ENCODE peak calls at places on chromosomes 2 and 18, in six cellular contexts. One of them, this sample, is unnamed.

GRCh38 chr18:79611040-79611681 is 68.4 kb upstream of the CTDP1 start:
- DNase-seq in Peyer's patch: no peak
- DNase-seq in tibial nerve: no peak
- DNase-seq in left ventricle myocardium inferior: peak
- DNase-seq in fibroblast of lung: peak
- DNase-seq in right lobe of liver: peak
- DNase-seq in this sample: peak

GRCh38 chr18:63505566-63506335 is 29.0 kb downstream of the SERPINB5 start:
- DNase-seq in Peyer's patch: no peak
- DNase-seq in tibial nerve: no peak
- DNase-seq in left ventricle myocardium inferior: no peak
- DNase-seq in fibroblast of lung: peak
- DNase-seq in right lobe of liver: no peak
- DNase-seq in this sample: no peak

GRCh38 chr2:178796079-178796677 is 11.0 kb downstream of the TTN start:
- DNase-seq in Peyer's patch: no peak
- DNase-seq in tibial nerve: no peak
- DNase-seq in left ventricle myocardium inferior: no peak
- DNase-seq in fibroblast of lung: peak
- DNase-seq in right lobe of liver: no peak
- DNase-seq in this sample: no peak

GRCh38 chr2:230956827-230957755 is 32.0 kb upstream of the GPR55 start:
- DNase-seq in Peyer's patch: peak
- DNase-seq in tibial nerve: no peak
- DNase-seq in left ventricle myocardium inferior: peak
- DNase-seq in fibroblast of lung: peak
- DNase-seq in right lobe of liver: no peak
- DNase-seq in this sample: no peak

GRCh38 chr2:159653962-159654361 is 37.6 kb upstream of the BAZ2B start:
- DNase-seq in Peyer's patch: no peak
- DNase-seq in tibial nerve: no peak
- DNase-seq in left ventricle myocardium inferior: no peak
- DNase-seq in fibroblast of lung: no peak
- DNase-seq in right lobe of liver: no peak
- DNase-seq in this sample: no peak

GRCh38 chr2:70508711-70509462 is 44.7 kb downstream of the TGFA start:
- DNase-seq in Peyer's patch: no peak
- DNase-seq in tibial nerve: no peak
- DNase-seq in left ventricle myocardium inferior: no peak
- DNase-seq in fibroblast of lung: no peak
- DNase-seq in right lobe of liver: no peak
- DNase-seq in this sample: no peak

GRCh38 chr2:15828576-15828975 is 111.8 kb upstream of the MYCN start:
- DNase-seq in Peyer's patch: no peak
- DNase-seq in tibial nerve: no peak
- DNase-seq in left ventricle myocardium inferior: no peak
- DNase-seq in fibroblast of lung: no peak
- DNase-seq in right lobe of liver: no peak
- DNase-seq in this sample: no peak

GRCh38 chr18:5746844-5747243 is 148.5 kb downstream of the TMEM200C start:
- DNase-seq in Peyer's patch: no peak
- DNase-seq in tibial nerve: no peak
- DNase-seq in left ventricle myocardium inferior: no peak
- DNase-seq in fibroblast of lung: no peak
- DNase-seq in right lobe of liver: no peak
- DNase-seq in this sample: no peak

GRCh38 chr2:79638943-79639342 is 126.1 kb downstream of the CTNNA2 start:
- DNase-seq in Peyer's patch: no peak
- DNase-seq in tibial nerve: no peak
- DNase-seq in left ventricle myocardium inferior: no peak
- DNase-seq in fibroblast of lung: no peak
- DNase-seq in right lobe of liver: no peak
- DNase-seq in this sample: no peak

GRCh38 chr2:55158111-55158814 is 73.8 kb downstream of the CLHC1 start:
- DNase-seq in Peyer's patch: no peak
- DNase-seq in tibial nerve: no peak
- DNase-seq in left ventricle myocardium inferior: no peak
- DNase-seq in fibroblast of lung: no peak
- DNase-seq in right lobe of liver: no peak
- DNase-seq in this sample: no peak

GRCh38 chr2:238601433-238602222 is 174.9 kb downstream of the ASB1 start:
- DNase-seq in Peyer's patch: no peak
- DNase-seq in tibial nerve: no peak
- DNase-seq in left ventricle myocardium inferior: no peak
- DNase-seq in fibroblast of lung: peak
- DNase-seq in right lobe of liver: no peak
- DNase-seq in this sample: no peak

GRCh38 chr2:223055836-223056235 is 3.8 kb downstream of the KCNE4 start:
- DNase-seq in Peyer's patch: no peak
- DNase-seq in tibial nerve: no peak
- DNase-seq in left ventricle myocardium inferior: no peak
- DNase-seq in fibroblast of lung: no peak
- DNase-seq in right lobe of liver: no peak
- DNase-seq in this sample: no peak

GRCh38 chr2:229445013-229445412 is 173.9 kb upstream of the PID1 start:
- DNase-seq in Peyer's patch: no peak
- DNase-seq in tibial nerve: peak
- DNase-seq in left ventricle myocardium inferior: peak
- DNase-seq in fibroblast of lung: peak
- DNase-seq in right lobe of liver: no peak
- DNase-seq in this sample: no peak

GRCh38 chr2:174080672-174081121 is 115.5 kb upstream of the SP3 start:
- DNase-seq in Peyer's patch: no peak
- DNase-seq in tibial nerve: no peak
- DNase-seq in left ventricle myocardium inferior: no peak
- DNase-seq in fibroblast of lung: no peak
- DNase-seq in right lobe of liver: no peak
- DNase-seq in this sample: no peak

GRCh38 chr2:11732587-11732986 is 13.8 kb upstream of the LPIN1 start:
- DNase-seq in Peyer's patch: no peak
- DNase-seq in tibial nerve: no peak
- DNase-seq in left ventricle myocardium inferior: no peak
- DNase-seq in fibroblast of lung: no peak
- DNase-seq in right lobe of liver: no peak
- DNase-seq in this sample: no peak

DNA sequence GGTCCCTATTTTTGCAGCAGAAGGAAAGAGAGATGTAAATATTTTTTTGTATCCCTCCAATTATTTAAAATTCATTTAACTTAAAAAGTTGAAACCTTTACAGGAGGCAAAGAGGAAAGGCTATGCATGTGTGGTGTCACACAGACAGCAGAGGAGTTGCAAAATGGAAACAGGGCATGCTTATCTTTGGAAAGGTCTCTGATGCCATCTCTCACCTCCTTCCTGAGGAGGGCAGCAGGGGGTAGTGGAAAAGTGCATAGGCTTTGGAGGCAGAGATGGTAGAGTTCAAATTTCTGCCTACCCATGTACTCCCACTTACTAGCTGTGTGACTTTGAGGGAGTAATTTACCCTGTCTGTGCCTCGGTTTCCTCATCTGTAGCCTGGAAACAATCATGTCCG is 99.6 kb upstream of the MCFD2 start:
- DNase-seq in Peyer's patch: no peak
- DNase-seq in tibial nerve: no peak
- DNase-seq in left ventricle myocardium inferior: no peak
- DNase-seq in fibroblast of lung: peak
- DNase-seq in right lobe of liver: no peak
- DNase-seq in this sample: no peak
- H3K27ac ChIP-seq in Peyer's patch: no peak
- H3K27ac ChIP-seq in tibial nerve: no peak
- H3K27ac ChIP-seq in left ventricle myocardium inferior: peak
- H3K27ac ChIP-seq in fibroblast of lung: no peak
- H3K27ac ChIP-seq in right lobe of liver: no peak
- H3K27ac ChIP-seq in this sample: no peak

DNA sequence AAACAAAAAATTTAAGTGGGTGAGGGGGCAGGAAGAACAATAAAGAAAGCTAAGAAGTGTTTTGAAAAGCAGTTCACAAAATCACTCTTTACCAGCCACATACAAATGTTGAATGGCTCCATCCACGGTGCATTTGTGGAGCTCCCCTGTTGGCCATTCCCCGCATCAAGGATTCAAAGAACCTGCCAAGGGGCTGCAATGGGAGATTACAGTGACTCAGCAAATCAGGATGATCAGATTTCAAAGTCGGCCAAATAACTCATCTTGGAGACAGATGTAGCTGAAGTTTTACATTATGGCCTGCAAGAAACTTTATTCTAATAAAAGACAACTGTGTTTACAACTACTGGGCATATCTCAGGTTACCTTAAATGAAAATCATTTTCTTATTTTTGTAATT is 26.9 kb downstream of the COL4A3 start:
- DNase-seq in Peyer's patch: no peak
- DNase-seq in tibial nerve: no peak
- DNase-seq in left ventricle myocardium inferior: no peak
- DNase-seq in fibroblast of lung: peak
- DNase-seq in right lobe of liver: no peak
- DNase-seq in this sample: no peak
- TF ChIP-seq CTCF in Peyer's patch: no peak
- TF ChIP-seq CTCF in tibial nerve: no peak
- TF ChIP-seq CTCF in left ventricle myocardium inferior: no peak
- TF ChIP-seq CTCF in fibroblast of lung: no peak
- TF ChIP-seq CTCF in right lobe of liver: no peak
- TF ChIP-seq CTCF in this sample: no peak

GRCh38 chr2:216016581-216016980 is 3.2 kb upstream of the MREG start:
- DNase-seq in Peyer's patch: no peak
- DNase-seq in tibial nerve: no peak
- DNase-seq in left ventricle myocardium inferior: no peak
- DNase-seq in fibroblast of lung: no peak
- DNase-seq in right lobe of liver: no peak
- DNase-seq in this sample: no peak

GRCh38 chr2:216014986-216015385 is 1.6 kb upstream of the MREG start:
- DNase-seq in Peyer's patch: no peak
- DNase-seq in tibial nerve: no peak
- DNase-seq in left ventricle myocardium inferior: no peak
- DNase-seq in fibroblast of lung: no peak
- DNase-seq in right lobe of liver: no peak
- DNase-seq in this sample: no peak

GRCh38 chr2:216015722-216016464 is 2.5 kb upstream of the MREG start:
- DNase-seq in Peyer's patch: peak
- DNase-seq in tibial nerve: no peak
- DNase-seq in left ventricle myocardium inferior: no peak
- DNase-seq in fibroblast of lung: no peak
- DNase-seq in right lobe of liver: no peak
- DNase-seq in this sample: no peak

GRCh38 chr2:216018709-216019108 is 5.4 kb upstream of the MREG start:
- DNase-seq in Peyer's patch: no peak
- DNase-seq in tibial nerve: no peak
- DNase-seq in left ventricle myocardium inferior: no peak
- DNase-seq in fibroblast of lung: no peak
- DNase-seq in right lobe of liver: no peak
- DNase-seq in this sample: no peak

DNA sequence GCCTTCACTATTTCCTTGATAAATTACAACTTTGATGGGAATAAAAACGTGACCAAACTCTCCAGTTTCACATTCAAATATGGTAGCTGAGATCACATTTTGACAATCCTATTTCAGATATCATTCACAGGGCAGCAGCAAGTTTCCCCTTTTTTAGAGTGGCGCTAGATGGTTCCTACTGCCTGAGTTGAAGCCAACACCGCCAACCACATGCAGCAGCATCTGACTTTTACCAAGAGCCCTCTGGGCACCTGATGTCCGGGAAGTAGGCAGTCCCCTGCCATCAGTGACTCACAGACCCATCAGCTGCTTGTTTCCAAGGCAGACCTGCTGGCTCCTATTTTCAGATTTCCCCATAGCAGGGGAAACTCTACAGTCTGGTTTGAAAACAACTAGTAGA is 4.0 kb upstream of the MREG start:
- DNase-seq in Peyer's patch: peak
- DNase-seq in tibial nerve: no peak
- DNase-seq in left ventricle myocardium inferior: no peak
- DNase-seq in fibroblast of lung: no peak
- DNase-seq in right lobe of liver: no peak
- DNase-seq in this sample: no peak
- H3K4me3 ChIP-seq in Peyer's patch: no peak
- H3K4me3 ChIP-seq in tibial nerve: no peak
- H3K4me3 ChIP-seq in left ventricle myocardium inferior: no peak
- H3K4me3 ChIP-seq in fibroblast of lung: no peak
- H3K4me3 ChIP-seq in right lobe of liver: no peak
- H3K4me3 ChIP-seq in this sample: no peak

DNA sequence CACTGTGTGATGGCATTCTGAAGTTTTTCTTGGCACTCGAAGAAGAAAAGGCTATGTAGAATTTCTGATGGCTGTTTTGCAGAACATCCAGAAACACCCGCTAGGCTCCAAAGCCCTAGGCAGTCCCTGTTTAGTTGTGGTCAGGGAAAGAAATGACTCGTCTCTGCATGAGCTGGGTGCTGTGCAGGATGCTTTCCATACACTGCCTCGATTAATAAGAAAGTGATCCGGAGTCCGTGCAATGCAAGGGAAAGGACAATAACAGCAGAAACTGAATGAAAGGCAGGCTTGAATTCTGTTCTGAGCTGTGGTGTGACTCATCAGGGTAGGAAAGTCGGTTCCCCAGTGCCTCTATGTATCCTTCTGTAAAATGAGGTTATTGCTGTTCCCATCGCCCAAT is 18.7 kb downstream of the MAPRE3 start:
- DNase-seq in Peyer's patch: no peak
- DNase-seq in tibial nerve: no peak
- DNase-seq in left ventricle myocardium inferior: no peak
- DNase-seq in fibroblast of lung: peak
- DNase-seq in right lobe of liver: no peak
- DNase-seq in this sample: no peak
- H3K27ac ChIP-seq in Peyer's patch: no peak
- H3K27ac ChIP-seq in tibial nerve: no peak
- H3K27ac ChIP-seq in left ventricle myocardium inferior: no peak
- H3K27ac ChIP-seq in fibroblast of lung: no peak
- H3K27ac ChIP-seq in right lobe of liver: no peak
- H3K27ac ChIP-seq in this sample: no peak

GRCh38 chr2:14634223-14634884 is 1.8 kb downstream of the LRATD1 start:
- DNase-seq in Peyer's patch: peak
- DNase-seq in tibial nerve: peak
- DNase-seq in left ventricle myocardium inferior: peak
- DNase-seq in fibroblast of lung: peak
- DNase-seq in right lobe of liver: peak
- DNase-seq in this sample: peak
- TF ChIP-seq CTCF in Peyer's patch: peak
- TF ChIP-seq CTCF in tibial nerve: peak
- TF ChIP-seq CTCF in left ventricle myocardium inferior: peak
- TF ChIP-seq CTCF in fibroblast of lung: peak
- TF ChIP-seq CTCF in right lobe of liver: peak
- TF ChIP-seq CTCF in this sample: peak